ENCODE peak calls at places on chromosomes 7 and 10, in nine cellular contexts. F is tibial nerve, A is upper lobe of right lung, N is OCI-LY7, W is Karpas-422, Q is fibroblast of lung, I is neuronal stem cell, C is left ventricle myocardium inferior, V is GM06990. Y is an unnamed sample.

GRCh38 chr10:110751845-110752244 is 107.7 kb downstream of the RBM20 start:
- DNase-seq in F (no peak), A (no peak), N (no peak), W (no peak), Q (no peak), I (no peak), C (no peak), V (peak; percentile 31), Y (no peak)

GRCh38 chr10:122154733-122155366 is 116.2 kb upstream of the BTBD16 start:
- DNase-seq in F (no peak), A (peak; percentile 59), N (no peak), W (no peak), Q (peak; percentile 50), I (no peak), C (no peak), V (no peak), Y (peak; percentile 86)

GRCh38 chr7:46682841-46683624 is 762.0 kb upstream of the IGFBP3 start:
- DNase-seq in F (no peak), A (no peak), N (no peak), W (no peak), Q (peak; percentile 34), I (no peak), C (no peak), V (no peak), Y (no peak)

GRCh38 chr7:44639701-44640321 is 33.4 kb downstream of the OGDH start:
- DNase-seq in F (peak; percentile 25), A (no peak), N (no peak), W (no peak), Q (peak; percentile 74), I (peak; percentile 4), C (peak; percentile 36), V (no peak), Y (peak; percentile 56)

GRCh38 chr7:140036224-140036651 is 26.5 kb downstream of the PARP12 start:
- DNase-seq in F (no peak), A (no peak), N (no peak), W (no peak), Q (no peak), I (no peak), C (no peak), V (no peak), Y (no peak)

GRCh38 chr7:92025260-92025659 is 84.6 kb downstream of the AKAP9 start:
- DNase-seq in F (no peak), A (no peak), N (no peak), W (no peak), Q (peak; percentile 64), I (no peak), C (no peak), V (no peak), Y (no peak)

GRCh38 chr7:32164341-32164996 is 94.3 kb upstream of the PDE1C start:
- DNase-seq in F (no peak), A (no peak), N (no peak), W (peak; percentile 51), Q (peak; percentile 60), I (peak; percentile 5), C (no peak), V (no peak), Y (peak; percentile 55)

GRCh38 chr7:157271991-157272324 is 64.8 kb upstream of the DNAJB6 start:
- DNase-seq in F (peak; percentile 70), A (peak; percentile 79), N (no peak), W (no peak), Q (peak; percentile 99), I (no peak), C (peak; percentile 55), V (no peak), Y (peak; percentile 32)

GRCh38 chr7:32569388-32570289 is 74.3 kb downstream of the AVL9 start:
- DNase-seq in F (no peak), A (no peak), N (no peak), W (no peak), Q (no peak), I (no peak), C (no peak), V (no peak), Y (no peak)

DNA sequence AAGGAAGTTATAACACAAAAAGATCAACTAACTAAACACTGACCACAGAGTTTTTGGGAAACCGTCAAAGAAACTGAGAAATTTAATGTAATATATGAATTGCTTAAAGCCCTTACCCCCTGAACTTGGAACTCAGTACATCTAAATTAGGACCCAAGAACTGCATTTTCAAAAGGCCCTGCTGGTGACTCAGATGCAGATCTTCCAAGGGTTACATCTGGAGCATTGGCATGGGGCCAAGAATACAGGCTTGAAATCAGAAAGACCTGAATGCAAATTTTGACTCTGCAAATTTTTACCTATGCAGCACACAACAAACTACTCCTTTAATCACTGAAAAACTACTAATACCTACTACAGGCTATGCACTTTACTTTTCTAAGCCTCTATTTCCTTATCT is 43.9 kb downstream of the NSUN6 start:
- DNase-seq in F (no peak), A (no peak), N (peak; percentile 4), W (peak; percentile 63), Q (peak; percentile 95), I (no peak), C (no peak), V (no peak), Y (no peak)
- H3K36me3 ChIP-seq in F (no peaks in the 10 kb centered on the region), A (no peaks in the 10 kb centered on the region), N (peaks cover 84% of the 10 kb centered on the region), W (peaks cover 19% of the 10 kb centered on the region), Q (no peaks in the 10 kb centered on the region), I (no peaks in the 10 kb centered on the region), C (peaks cover 20% of the 10 kb centered on the region), V (peaks cover 1% of the 10 kb centered on the region), Y (peaks cover 1% of the 10 kb centered on the region)

GRCh38 chr7:2219606-2220005 is 13.1 kb downstream of the MAD1L1 start:
- DNase-seq in F (no peak), A (no peak), N (no peak), W (no peak), Q (no peak), I (no peak), C (no peak), V (no peak), Y (no peak)

GRCh38 chr7:2217716-2218443 is 14.9 kb downstream of the MAD1L1 start:
- DNase-seq in F (no peak), A (no peak), N (no peak), W (no peak), Q (no peak), I (no peak), C (no peak), V (no peak), Y (peak; percentile 52)

GRCh38 chr7:2219136-2219535 is 13.6 kb downstream of the MAD1L1 start:
- DNase-seq in F (no peak), A (no peak), N (no peak), W (no peak), Q (no peak), I (no peak), C (no peak), V (no peak), Y (peak; percentile 57)

GRCh38 chr7:2217206-2217605 is 15.5 kb downstream of the MAD1L1 start:
- DNase-seq in F (no peak), A (no peak), N (no peak), W (no peak), Q (no peak), I (no peak), C (no peak), V (no peak), Y (no peak)

DNA sequence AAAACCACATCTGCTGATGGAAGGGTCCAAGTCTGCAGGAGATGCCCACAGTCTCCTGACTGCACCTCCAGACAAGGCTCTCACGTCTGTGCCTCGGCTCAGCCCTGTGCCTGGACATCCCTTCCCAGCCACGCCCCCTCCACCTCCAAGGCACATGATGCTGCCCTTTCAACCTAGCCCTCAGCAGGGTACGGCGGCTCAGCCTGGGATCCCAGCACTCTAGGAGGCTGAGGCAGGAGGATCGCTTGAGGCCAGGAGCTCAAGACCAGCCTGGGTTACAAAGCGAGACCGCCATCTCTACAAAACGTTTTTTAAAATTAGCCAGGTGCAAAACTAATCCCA is 14.3 kb downstream of the MAD1L1 start:
- DNase-seq in F (no peak), A (no peak), N (no peak), W (no peak), Q (no peak), I (no peak), C (no peak), V (no peak), Y (peak; percentile 50)
- H3K36me3 ChIP-seq in F (peaks cover 7% of the 10 kb centered on the region), A (peaks cover 88% of the 10 kb centered on the region), N (peaks cover 90% of the 10 kb centered on the region), W (peaks cover 3% of the 10 kb centered on the region), Q (peaks cover 6% of the 10 kb centered on the region), I (peaks cover 72% of the 10 kb centered on the region), C (peaks cover 75% of the 10 kb centered on the region), V (peaks cover 59% of the 10 kb centered on the region), Y (peaks cover 35% of the 10 kb centered on the region)

GRCh38 chr7:158759245-158759614 is 54.6 kb upstream of the NCAPG2 start:
- DNase-seq in F (no peak), A (no peak), N (no peak), W (no peak), Q (no peak), I (no peak), C (no peak), V (no peak), Y (no peak)
- H3K36me3 ChIP-seq in F (no peaks in the 10 kb centered on the region), A (peaks cover 70% of the 10 kb centered on the region), N (peaks cover 17% of the 10 kb centered on the region), W (peaks cover 40% of the 10 kb centered on the region), Q (peaks cover 14% of the 10 kb centered on the region), I (peaks cover 9% of the 10 kb centered on the region), C (peaks cover 94% of the 10 kb centered on the region), V (peaks cover 3% of the 10 kb centered on the region), Y (peaks cover 8% of the 10 kb centered on the region)

GRCh38 chr10:28558186-28558585 is 25.3 kb downstream of the WAC start:
- DNase-seq in F (no peak), A (no peak), N (no peak), W (no peak), Q (no peak), I (no peak), C (no peak), V (no peak), Y (no peak)

GRCh38 chr10:28559661-28560060 is 26.7 kb downstream of the WAC start:
- DNase-seq in F (no peak), A (no peak), N (no peak), W (no peak), Q (no peak), I (peak; percentile 75), C (no peak), V (no peak), Y (no peak)

GRCh38 chr10:28560617-28561016 is 27.7 kb downstream of the WAC start:
- DNase-seq in F (no peak), A (no peak), N (no peak), W (no peak), Q (no peak), I (no peak), C (no peak), V (no peak), Y (no peak)

GRCh38 chr10:28561531-28561930 is 28.6 kb downstream of the WAC start:
- DNase-seq in F (no peak), A (no peak), N (no peak), W (no peak), Q (no peak), I (no peak), C (no peak), V (no peak), Y (peak; percentile 5)

DNA sequence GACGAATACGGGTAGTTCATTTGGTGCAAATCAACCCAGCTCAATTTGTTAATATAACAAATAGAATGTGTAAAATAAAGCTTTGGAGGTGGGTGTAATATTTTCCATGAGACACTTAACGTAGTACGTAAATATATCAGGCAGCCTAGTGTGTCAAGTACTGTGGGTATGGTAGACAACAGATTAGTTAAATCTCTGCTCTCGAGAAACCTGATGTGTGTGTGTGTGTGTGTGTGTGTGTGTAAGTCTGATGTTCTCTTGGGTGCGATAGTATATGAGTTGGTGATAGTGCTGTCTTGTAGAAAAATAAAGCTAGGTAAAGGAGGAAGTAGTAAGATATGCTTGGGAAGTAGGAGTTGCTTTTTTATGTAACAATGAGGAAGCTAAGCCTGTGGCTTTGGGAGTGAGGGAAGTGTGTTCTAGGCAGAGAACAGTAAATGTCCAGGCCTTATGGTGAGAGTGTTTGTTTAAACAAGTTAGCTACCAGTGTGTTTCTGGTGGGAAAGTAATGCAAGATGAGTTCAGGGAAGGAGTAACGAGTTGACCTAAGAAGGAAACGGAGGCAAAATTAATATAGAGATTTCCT is 26.1 kb downstream of the WAC start:
- DNase-seq in F (no peak), A (no peak), N (no peak), W (no peak), Q (no peak), I (no peak), C (no peak), V (no peak), Y (no peak)
- H3K36me3 ChIP-seq in F (no peaks in the 10 kb centered on the region), A (peaks cover 37% of the 10 kb centered on the region), N (peaks cover 99% of the 10 kb centered on the region), W (peaks cover 73% of the 10 kb centered on the region), Q (no peaks in the 10 kb centered on the region), I (peaks cover 7% of the 10 kb centered on the region), C (peaks cover 11% of the 10 kb centered on the region), V (peaks cover 8% of the 10 kb centered on the region), Y (peaks cover 8% of the 10 kb centered on the region)